ENCODE peak calls at places on chromosomes 16 and 17, in six cellular contexts. One of them, this sample, is unnamed.

GRCh38 chr16:17273142-17273561 is 197.6 kb downstream of the XYLT1 start:
- DNase-seq in HT-29: peak
- DNase-seq in heart left ventricle: no peak
- DNase-seq in neuronal stem cell: no peak
- DNase-seq in activated CD4-positive, alpha-beta T cell treated with anti-CD3 and anti-CD28 coated beads for 24 hours: peak
- DNase-seq in stimulated activated CD4-positive, alpha-beta T cell treated with anti-CD3 and anti-CD28 coated beads, Interleukin-15, amount 100 ng/mL, for 1 hour: no peak
- DNase-seq in this sample: peak

GRCh38 chr16:17204248-17205043 is 266.3 kb downstream of the XYLT1 start:
- DNase-seq in activated CD4-positive, alpha-beta T cell treated with anti-CD3 and anti-CD28 coated beads for 24 hours: no peak
- DNase-seq in HT-29: no peak
- DNase-seq in stimulated activated CD4-positive, alpha-beta T cell treated with anti-CD3 and anti-CD28 coated beads, Interleukin-15, amount 100 ng/mL, for 1 hour: no peak
- DNase-seq in heart left ventricle: no peak
- DNase-seq in neuronal stem cell: no peak
- DNase-seq in this sample: no peak

GRCh38 chr16:86925067-86925791 is 346.9 kb downstream of the FOXL1 start:
- DNase-seq in neuronal stem cell: no peak
- DNase-seq in heart left ventricle: no peak
- DNase-seq in stimulated activated CD4-positive, alpha-beta T cell treated with anti-CD3 and anti-CD28 coated beads, Interleukin-15, amount 100 ng/mL, for 1 hour: no peak
- DNase-seq in HT-29: no peak
- DNase-seq in activated CD4-positive, alpha-beta T cell treated with anti-CD3 and anti-CD28 coated beads for 24 hours: no peak
- DNase-seq in this sample: no peak

GRCh38 chr16:31129568-31130335 is 5.8 kb downstream of the PRSS8 start:
- DNase-seq in stimulated activated CD4-positive, alpha-beta T cell treated with anti-CD3 and anti-CD28 coated beads, Interleukin-15, amount 100 ng/mL, for 1 hour: no peak
- DNase-seq in activated CD4-positive, alpha-beta T cell treated with anti-CD3 and anti-CD28 coated beads for 24 hours: no peak
- DNase-seq in heart left ventricle: no peak
- DNase-seq in neuronal stem cell: no peak
- DNase-seq in HT-29: peak
- DNase-seq in this sample: no peak

GRCh38 chr17:81455387-81455786 is 57.2 kb downstream of the ACTG1 start:
- DNase-seq in activated CD4-positive, alpha-beta T cell treated with anti-CD3 and anti-CD28 coated beads for 24 hours: no peak
- DNase-seq in heart left ventricle: no peak
- DNase-seq in stimulated activated CD4-positive, alpha-beta T cell treated with anti-CD3 and anti-CD28 coated beads, Interleukin-15, amount 100 ng/mL, for 1 hour: no peak
- DNase-seq in neuronal stem cell: no peak
- DNase-seq in HT-29: no peak
- DNase-seq in this sample: no peak

GRCh38 chr17:81176656-81177055 is 10.6 kb upstream of the AATK start:
- DNase-seq in heart left ventricle: no peak
- DNase-seq in activated CD4-positive, alpha-beta T cell treated with anti-CD3 and anti-CD28 coated beads for 24 hours: no peak
- DNase-seq in neuronal stem cell: no peak
- DNase-seq in stimulated activated CD4-positive, alpha-beta T cell treated with anti-CD3 and anti-CD28 coated beads, Interleukin-15, amount 100 ng/mL, for 1 hour: no peak
- DNase-seq in HT-29: no peak
- DNase-seq in this sample: no peak

GRCh38 chr17:50346313-50347086 is 574 bp downstream of the XYLT2 start:
- DNase-seq in stimulated activated CD4-positive, alpha-beta T cell treated with anti-CD3 and anti-CD28 coated beads, Interleukin-15, amount 100 ng/mL, for 1 hour: no peak
- DNase-seq in activated CD4-positive, alpha-beta T cell treated with anti-CD3 and anti-CD28 coated beads for 24 hours: peak
- DNase-seq in heart left ventricle: peak
- DNase-seq in neuronal stem cell: no peak
- DNase-seq in HT-29: no peak
- DNase-seq in this sample: no peak

GRCh38 chr16:85360323-85361277 is 248.3 kb upstream of the CIBAR2 start:
- DNase-seq in stimulated activated CD4-positive, alpha-beta T cell treated with anti-CD3 and anti-CD28 coated beads, Interleukin-15, amount 100 ng/mL, for 1 hour: no peak
- DNase-seq in activated CD4-positive, alpha-beta T cell treated with anti-CD3 and anti-CD28 coated beads for 24 hours: no peak
- DNase-seq in heart left ventricle: no peak
- DNase-seq in neuronal stem cell: no peak
- DNase-seq in HT-29: peak
- DNase-seq in this sample: no peak

GRCh38 chr17:42342242-42343008 is 45.8 kb downstream of the STAT3 start:
- DNase-seq in heart left ventricle: no peak
- DNase-seq in HT-29: no peak
- DNase-seq in activated CD4-positive, alpha-beta T cell treated with anti-CD3 and anti-CD28 coated beads for 24 hours: no peak
- DNase-seq in neuronal stem cell: no peak
- DNase-seq in stimulated activated CD4-positive, alpha-beta T cell treated with anti-CD3 and anti-CD28 coated beads, Interleukin-15, amount 100 ng/mL, for 1 hour: no peak
- DNase-seq in this sample: no peak

GRCh38 chr16:4989391-4990006 is 31.4 kb downstream of the SEC14L5 start:
- DNase-seq in stimulated activated CD4-positive, alpha-beta T cell treated with anti-CD3 and anti-CD28 coated beads, Interleukin-15, amount 100 ng/mL, for 1 hour: no peak
- DNase-seq in heart left ventricle: no peak
- DNase-seq in activated CD4-positive, alpha-beta T cell treated with anti-CD3 and anti-CD28 coated beads for 24 hours: no peak
- DNase-seq in HT-29: no peak
- DNase-seq in neuronal stem cell: no peak
- DNase-seq in this sample: no peak